ENCODE peak calls at places on chromosomes 5 and 9, in ten cellular contexts. I is natural killer cell; B is AG09319; M is naive thymus-derived CD8-positive, alpha-beta T cell; E is left lobe of liver; W is AG08396; D is T-cell; Z is AG04450; C is erythroblast; Y is lower lobe of right lung. G is an unnamed sample.

GRCh38 chr5:56269216-56269927 is 36.2 kb upstream of the ANKRD55 start:
- DNase-seq in I (no peak), B (no peak), M (no peak), E (no peak), W (peak; percentile 52), D (peak; percentile 13), Z (no peak), C (peak; percentile 41), Y (no peak), G (no peak)

GRCh38 chr9:121013911-121014310 is 36.2 kb downstream of the C5 start:
- DNase-seq in I (no peak), B (no peak), M (no peak), E (no peak), W (no peak), D (no peak), Z (no peak), C (no peak), Y (no peak), G (no peak)

GRCh38 chr9:83967083-83967482 is 12.9 kb downstream of the HNRNPK start:
- DNase-seq in I (no peak), B (no peak), M (no peak), E (no peak), W (no peak), D (no peak), Z (no peak), C (no peak), Y (no peak), G (no peak)

GRCh38 chr9:134912126-134912840 is 5.4 kb downstream of the FCN1 start:
- DNase-seq in I (no peak), B (no peak), M (no peak), E (peak; percentile 41), W (no peak), D (no peak), Z (no peak), C (no peak), Y (peak; percentile 19), G (no peak)

GRCh38 chr5:14577079-14577725 is 4.4 kb upstream of the OTULINL start:
- DNase-seq in I (no peak), B (no peak), M (no peak), E (no peak), W (no peak), D (no peak), Z (no peak), C (no peak), Y (no peak), G (no peak)

GRCh38 chr5:179225387-179225786 is 119.9 kb downstream of the ADAMTS2 start:
- DNase-seq in I (no peak), B (no peak), M (no peak), E (peak; percentile 32), W (no peak), D (no peak), Z (no peak), C (no peak), Y (peak; percentile 38), G (no peak)

GRCh38 chr5:160298189-160298588 is 14.2 kb downstream of the CCNJL start:
- DNase-seq in I (peak; percentile 27), B (no peak), M (no peak), E (no peak), W (no peak), D (no peak), Z (no peak), C (no peak), Y (peak; percentile 58), G (no peak)

GRCh38 chr9:79471577-79472543 is 99.9 kb upstream of the TLE4 start:
- DNase-seq in I (no peak), B (peak; percentile 11), M (peak; percentile 8), E (peak; percentile 55), W (peak; percentile 9), D (peak; percentile 14), Z (no peak), C (no peak), Y (peak; percentile 51), G (no peak)

G was measured in retinal pigment epithelial cell.